ENCODE peak calls at places on chromosome 5, in six cellular contexts. One of them, this sample, is unnamed.

GRCh38 chr5:53045263-53045662 is 56.1 kb downstream of the ITGA2 start:
- DNase-seq in AG09319: no peak
- DNase-seq in HEK293T: no peak
- DNase-seq in A549: no peak
- DNase-seq in mucosa of gallbladder: no peak
- DNase-seq in sigmoid colon: no peak
- DNase-seq in this sample: no peak

GRCh38 chr5:118126159-118126558 is 862.2 kb downstream of the DTWD2 start:
- DNase-seq in A549: no peak
- DNase-seq in mucosa of gallbladder: no peak
- DNase-seq in sigmoid colon: no peak
- DNase-seq in AG09319: no peak
- DNase-seq in HEK293T: no peak
- DNase-seq in this sample: no peak

GRCh38 chr5:10091701-10092100 is 158.0 kb downstream of the ATPSCKMT start:
- DNase-seq in HEK293T: no peak
- DNase-seq in AG09319: no peak
- DNase-seq in sigmoid colon: no peak
- DNase-seq in mucosa of gallbladder: no peak
- DNase-seq in A549: no peak
- DNase-seq in this sample: no peak

GRCh38 chr5:7779019-7779662 is 71.8 kb downstream of the CFAP90 start:
- DNase-seq in mucosa of gallbladder: no peak
- DNase-seq in A549: no peak
- DNase-seq in sigmoid colon: no peak
- DNase-seq in HEK293T: no peak
- DNase-seq in AG09319: no peak
- DNase-seq in this sample: no peak

GRCh38 chr5:119273391-119273839 is 82.4 kb upstream of the TNFAIP8 start:
- DNase-seq in HEK293T: no peak
- DNase-seq in A549: no peak
- DNase-seq in mucosa of gallbladder: no peak
- DNase-seq in sigmoid colon: no peak
- DNase-seq in AG09319: no peak
- DNase-seq in this sample: no peak

GRCh38 chr5:53418844-53419243 is 61.6 kb upstream of the FST start:
- DNase-seq in HEK293T: no peak
- DNase-seq in AG09319: peak; percentile 87
- DNase-seq in mucosa of gallbladder: no peak
- DNase-seq in A549: no peak
- DNase-seq in sigmoid colon: no peak
- DNase-seq in this sample: no peak

GRCh38 chr5:43215073-43215631 is 23.1 kb downstream of the NIM1K start:
- DNase-seq in HEK293T: no peak
- DNase-seq in mucosa of gallbladder: no peak
- DNase-seq in A549: no peak
- DNase-seq in AG09319: no peak
- DNase-seq in sigmoid colon: no peak
- DNase-seq in this sample: no peak

GRCh38 chr5:158856794-158857193 is 242.9 kb downstream of the EBF1 start:
- DNase-seq in sigmoid colon: no peak
- DNase-seq in A549: no peak
- DNase-seq in AG09319: no peak
- DNase-seq in HEK293T: no peak
- DNase-seq in mucosa of gallbladder: no peak
- DNase-seq in this sample: no peak

GRCh38 chr5:134024811-134025210 is 20.0 kb upstream of the VDAC1 start:
- DNase-seq in sigmoid colon: no peak
- DNase-seq in AG09319: no peak
- DNase-seq in mucosa of gallbladder: no peak
- DNase-seq in HEK293T: no peak
- DNase-seq in A549: no peak
- DNase-seq in this sample: no peak

GRCh38 chr5:149360262-149360661 is 2.4 kb downstream of the PCYOX1L start:
- DNase-seq in HEK293T: no peak
- DNase-seq in A549: no peak
- DNase-seq in mucosa of gallbladder: no peak
- DNase-seq in AG09319: no peak
- DNase-seq in sigmoid colon: no peak
- DNase-seq in this sample: no peak

GRCh38 chr5:132466453-132467291 is 23.9 kb downstream of the IRF1 start:
- DNase-seq in HEK293T: no peak
- DNase-seq in sigmoid colon: peak; percentile 66
- DNase-seq in mucosa of gallbladder: no peak
- DNase-seq in AG09319: no peak
- DNase-seq in A549: no peak
- DNase-seq in this sample: peak; percentile 93

GRCh38 chr5:51389582-51390463 is 6.6 kb downstream of the ISL1 start:
- DNase-seq in sigmoid colon: no peak
- DNase-seq in A549: no peak
- DNase-seq in mucosa of gallbladder: no peak
- DNase-seq in AG09319: no peak
- DNase-seq in HEK293T: no peak
- DNase-seq in this sample: no peak

GRCh38 chr5:55218966-55219365 is 8.1 kb downstream of the MCIDAS start:
- DNase-seq in sigmoid colon: no peak
- DNase-seq in mucosa of gallbladder: peak; percentile 89
- DNase-seq in HEK293T: no peak
- DNase-seq in AG09319: no peak
- DNase-seq in A549: no peak
- DNase-seq in this sample: no peak

GRCh38 chr5:100840364-100840763 is 62.7 kb downstream of the ST8SIA4 start:
- DNase-seq in AG09319: no peak
- DNase-seq in mucosa of gallbladder: no peak
- DNase-seq in A549: no peak
- DNase-seq in HEK293T: no peak
- DNase-seq in sigmoid colon: no peak
- DNase-seq in this sample: no peak

GRCh38 chr5:78518365-78519197 is 130.0 kb downstream of the LHFPL2 start:
- DNase-seq in HEK293T: no peak
- DNase-seq in AG09319: no peak
- DNase-seq in mucosa of gallbladder: peak; percentile 77
- DNase-seq in sigmoid colon: peak; percentile 86
- DNase-seq in A549: peak; percentile 86
- DNase-seq in this sample: no peak

GRCh38 chr5:127863161-127863560 is 160.0 kb downstream of the CCDC192 start:
- DNase-seq in A549: no peak
- DNase-seq in AG09319: no peak
- DNase-seq in sigmoid colon: no peak
- DNase-seq in mucosa of gallbladder: no peak
- DNase-seq in HEK293T: no peak
- DNase-seq in this sample: no peak

GRCh38 chr5:158879993-158880392 is 219.7 kb downstream of the EBF1 start:
- DNase-seq in sigmoid colon: no peak
- DNase-seq in HEK293T: no peak
- DNase-seq in mucosa of gallbladder: no peak
- DNase-seq in AG09319: no peak
- DNase-seq in A549: no peak
- DNase-seq in this sample: no peak

GRCh38 chr5:131533844-131534243 is 101.2 kb downstream of the RAPGEF6 start:
- DNase-seq in AG09319: no peak
- DNase-seq in sigmoid colon: no peak
- DNase-seq in mucosa of gallbladder: no peak
- DNase-seq in HEK293T: peak; percentile 9
- DNase-seq in A549: no peak
- DNase-seq in this sample: no peak

GRCh38 chr5:75522025-75522424 is 10.3 kb downstream of the POLK start:
- DNase-seq in AG09319: no peak
- DNase-seq in mucosa of gallbladder: no peak
- DNase-seq in A549: no peak
- DNase-seq in HEK293T: no peak
- DNase-seq in sigmoid colon: no peak
- DNase-seq in this sample: no peak

GRCh38 chr5:127878174-127878750 is 175.1 kb downstream of the CCDC192 start:
- DNase-seq in HEK293T: peak; percentile 67
- DNase-seq in AG09319: no peak
- DNase-seq in mucosa of gallbladder: peak; percentile 45
- DNase-seq in sigmoid colon: no peak
- DNase-seq in A549: peak; percentile 34
- DNase-seq in this sample: no peak

GRCh38 chr5:99058466-99058865 is 129.7 kb upstream of the CHD1 start:
- DNase-seq in HEK293T: no peak
- DNase-seq in AG09319: no peak
- DNase-seq in A549: no peak
- DNase-seq in mucosa of gallbladder: no peak
- DNase-seq in sigmoid colon: no peak
- DNase-seq in this sample: no peak

GRCh38 chr5:42514759-42515158 is 91.5 kb downstream of the GHR start:
- DNase-seq in AG09319: no peak
- DNase-seq in mucosa of gallbladder: no peak
- DNase-seq in HEK293T: no peak
- DNase-seq in A549: no peak
- DNase-seq in sigmoid colon: no peak
- DNase-seq in this sample: no peak

GRCh38 chr5:149916317-149917072 is 28.1 kb downstream of the PDE6A start:
- DNase-seq in AG09319: no peak
- DNase-seq in mucosa of gallbladder: no peak
- DNase-seq in sigmoid colon: no peak
- DNase-seq in A549: no peak
- DNase-seq in HEK293T: no peak
- DNase-seq in this sample: no peak

This sample was measured in cardiac septum.